ENCODE peak calls at places on chromosomes 16 and 17, in ten cellular contexts. A is fibroblast of the conjunctiva; O is activated CD4-positive, alpha-beta T cell treated with anti-CD3 and anti-CD28 coated beads for 1 hour; U is hypothalamus; F is AG08396; N is neural crest cell; S is NCI-H1105; D is OCI-M1; E is heart left ventricle; L is fibroblast of pulmonary artery. M is an unnamed sample.

GRCh38 chr17:78343099-78343432 is 16.8 kb downstream of the SOCS3 start:
- DNase-seq in F (peak), N (no peak), S (no peak), L (peak), E (peak), O (no peak), U (no peak), D (peak), A (peak), M (peak)

GRCh38 chr16:67326472-67327309 is at the start of the genes KCTD19 and LRRC36:
- DNase-seq in L (no peak), U (peak), E (peak), N (peak), F (peak), O (peak), S (peak), A (no peak), D (peak), M (no peak)

GRCh38 chr16:30054451-30054850 is 11.1 kb upstream of the ALDOA start:
- DNase-seq in D (no peak), E (no peak), U (no peak), S (no peak), A (no peak), L (no peak), F (no peak), N (no peak), O (no peak), M (no peak)

GRCh38 chr17:42387663-42388380 is 420 bp downstream of the STAT3 start:
- DNase-seq in U (no peak), N (peak), D (peak), L (no peak), O (no peak), F (no peak), A (no peak), E (peak), S (no peak), M (peak)

GRCh38 chr16:5845046-5845445 is 747.5 kb upstream of the EEF2KMT start:
- DNase-seq in D (no peak), F (no peak), A (no peak), E (no peak), N (no peak), U (no peak), L (no peak), S (no peak), O (no peak), M (no peak)

GRCh38 chr16:1960665-1961630 is 1.6 kb downstream of the NDUFB10 start:
- DNase-seq in A (no peak), E (no peak), U (no peak), O (no peak), F (no peak), L (peak), D (peak), N (no peak), S (no peak), M (peak)

GRCh38 chr17:28524476-28525415 is 18.6 kb downstream of the FOXN1 start:
- DNase-seq in U (no peak), A (no peak), D (peak), L (peak), S (no peak), N (no peak), O (no peak), F (peak), E (peak), M (no peak)

GRCh38 chr17:62741290-62741689 is 66.8 kb downstream of the MARCHF10 start:
- DNase-seq in F (no peak), L (no peak), N (no peak), D (no peak), E (no peak), U (no peak), S (no peak), A (no peak), O (no peak), M (no peak)

GRCh38 chr17:20085283-20085875 is 76.2 kb downstream of the SPECC1 start:
- DNase-seq in F (no peak), O (no peak), S (no peak), U (no peak), E (no peak), L (no peak), D (no peak), A (no peak), N (no peak), M (peak)

GRCh38 chr17:80694992-80695912 is 150.6 kb downstream of the RPTOR start:
- DNase-seq in D (no peak), S (no peak), O (no peak), L (no peak), F (no peak), E (no peak), U (no peak), N (no peak), A (no peak), M (no peak)

GRCh38 chr17:68840073-68840472 is 115.1 kb downstream of the ABCA8 start:
- DNase-seq in U (no peak), O (no peak), F (no peak), N (no peak), L (no peak), E (no peak), A (no peak), D (no peak), S (no peak), M (no peak)